ENCODE peak calls at places on chromosomes 7 and 10, in four cellular contexts. T is CD8-positive, alpha-beta memory T cell; F is stomach; R is SJSA1. V is an unnamed sample. For H3K4me1 and H3K27me3, the result is how much of the 10 kb centered on the place peaks cover.

GRCh38 chr7:158662610-158663427 is 41.8 kb downstream of the NCAPG2 start:
- DNase-seq in R (peak), T (no peak), F (peak), V (no peak)

GRCh38 chr10:43221419-43222293 is 45.2 kb downstream of the RASGEF1A start:
- DNase-seq in R (no peak), F (no peak), T (peak), V (no peak)

GRCh38 chr7:116218051-116218645 is 7.8 kb downstream of the TES start:
- DNase-seq in T (no peak), R (peak), F (peak), V (peak)

GRCh38 chr10:93065675-93066543 is 5.3 kb downstream of the CYP26C1 start:
- DNase-seq in R (no peak), F (no peak), T (no peak), V (no peak)

GRCh38 chr10:94042814-94043175 is 49.1 kb downstream of the PLCE1 start:
- DNase-seq in F (no peak), R (peak), T (no peak), V (no peak)

GRCh38 chr7:44072364-44073231 is 7.2 kb upstream of the PGAM2 start:
- DNase-seq in F (peak), T (peak), R (peak), V (peak)

GRCh38 chr7:5218564-5219360 is 28.7 kb downstream of the WIPI2 start:
- DNase-seq in R (no peak), T (no peak), F (no peak), V (no peak)

GRCh38 chr7:105602325-105603305 is 21.3 kb upstream of the EFCAB10 start:
- DNase-seq in F (no peak), T (no peak), R (no peak), V (peak)

GRCh38 chr10:71245420-71246325 is 33.3 kb downstream of the UNC5B start:
- DNase-seq in T (no peak), R (no peak), F (no peak), V (no peak)

GRCh38 chr10:101558206-101558605 is 29.9 kb downstream of the POLL start:
- DNase-seq in R (no peak), F (no peak), T (no peak), V (peak)

DNA sequence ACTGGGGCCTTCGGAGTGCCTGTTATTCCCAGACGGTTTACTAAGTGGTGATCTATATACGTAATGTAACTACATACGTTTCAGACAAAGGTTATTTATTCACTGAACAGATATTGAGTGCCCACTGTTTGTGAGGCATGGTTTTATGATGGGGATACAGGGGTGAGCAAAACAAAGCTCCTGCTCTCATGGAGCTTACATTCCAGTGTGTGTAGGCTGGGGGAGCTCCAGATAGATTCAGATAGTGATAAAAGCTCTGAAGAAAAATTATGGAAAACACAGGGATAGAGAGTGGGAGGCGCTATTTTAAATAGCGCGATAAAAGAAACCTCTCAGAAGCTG is 466 bp upstream of the DNAJB12 start:
- DNase-seq in T (no peak), R (no peak), F (no peak), V (no peak)
- H3K4me3 ChIP-seq in T (peak), R (peak), F (peak), V (peak)

DNA sequence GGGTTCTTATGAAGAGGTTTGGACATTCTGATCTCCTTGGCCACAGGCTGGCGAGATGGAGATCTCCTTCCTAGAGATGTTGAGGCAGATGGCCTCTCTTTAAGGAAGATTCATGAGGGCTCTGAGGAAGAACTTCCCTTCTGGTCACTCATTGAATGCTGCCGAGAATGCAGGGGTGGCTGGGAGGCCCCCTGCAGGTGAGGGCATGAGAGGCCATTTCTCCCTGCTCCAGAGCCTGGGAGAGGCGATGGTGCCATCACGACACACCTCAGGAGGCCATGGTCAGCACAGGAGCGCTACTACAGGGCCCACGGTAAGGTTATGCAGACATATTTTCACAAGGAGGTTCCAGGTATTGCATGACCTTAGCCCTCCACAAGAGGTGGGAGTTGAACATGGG is 40.2 kb downstream of the CXCL12 start:
- DNase-seq in F (no peak), R (no peak), T (no peak), V (no peak)
- H3K4me1 ChIP-seq in F (under half), R (under half), T (under half), V (under half)

GRCh38 chr10:30373596-30374327 is 24.7 kb upstream of the MTPAP start:
- DNase-seq in R (no peak), T (no peak), F (no peak), V (peak)

GRCh38 chr10:30383366-30383765 is 34.3 kb upstream of the MTPAP start:
- DNase-seq in R (no peak), F (no peak), T (no peak), V (no peak)

GRCh38 chr10:30379983-30380382 is 30.9 kb upstream of the MTPAP start:
- DNase-seq in R (no peak), T (no peak), F (no peak), V (no peak)

GRCh38 chr10:30374353-30374752 is 25.3 kb upstream of the MTPAP start:
- DNase-seq in F (no peak), R (no peak), T (no peak), V (no peak)

GRCh38 chr10:30378607-30379006 is 29.5 kb upstream of the MTPAP start:
- DNase-seq in T (no peak), R (no peak), F (no peak), V (no peak)
- H3K27me3 ChIP-seq in T (under half), R (under half), F (under half), V (under half)

DNA sequence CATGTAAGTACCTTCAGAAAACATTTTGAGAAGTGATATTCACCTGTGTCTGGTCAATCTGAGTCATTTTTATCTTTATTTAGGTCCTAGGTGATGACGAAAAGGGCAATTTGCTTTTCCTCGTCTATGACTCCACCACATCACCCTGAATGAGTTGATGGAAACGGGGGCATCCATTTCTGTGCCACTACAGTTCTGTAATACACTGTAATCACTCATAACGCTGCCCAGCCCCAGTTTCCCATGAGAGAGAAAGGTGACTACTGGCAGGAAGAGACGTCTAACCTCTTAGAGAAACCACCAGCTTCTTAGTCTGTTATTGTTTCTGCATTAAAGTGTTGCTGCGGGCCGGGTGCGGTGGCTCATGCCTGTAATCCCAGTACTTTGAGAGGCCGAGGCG is 205.3 kb upstream of the MKLN1 start:
- DNase-seq in R (no peak), F (no peak), T (no peak), V (no peak)
- H3K4me3 ChIP-seq in R (no peak), F (no peak), T (no peak), V (no peak)

DNA sequence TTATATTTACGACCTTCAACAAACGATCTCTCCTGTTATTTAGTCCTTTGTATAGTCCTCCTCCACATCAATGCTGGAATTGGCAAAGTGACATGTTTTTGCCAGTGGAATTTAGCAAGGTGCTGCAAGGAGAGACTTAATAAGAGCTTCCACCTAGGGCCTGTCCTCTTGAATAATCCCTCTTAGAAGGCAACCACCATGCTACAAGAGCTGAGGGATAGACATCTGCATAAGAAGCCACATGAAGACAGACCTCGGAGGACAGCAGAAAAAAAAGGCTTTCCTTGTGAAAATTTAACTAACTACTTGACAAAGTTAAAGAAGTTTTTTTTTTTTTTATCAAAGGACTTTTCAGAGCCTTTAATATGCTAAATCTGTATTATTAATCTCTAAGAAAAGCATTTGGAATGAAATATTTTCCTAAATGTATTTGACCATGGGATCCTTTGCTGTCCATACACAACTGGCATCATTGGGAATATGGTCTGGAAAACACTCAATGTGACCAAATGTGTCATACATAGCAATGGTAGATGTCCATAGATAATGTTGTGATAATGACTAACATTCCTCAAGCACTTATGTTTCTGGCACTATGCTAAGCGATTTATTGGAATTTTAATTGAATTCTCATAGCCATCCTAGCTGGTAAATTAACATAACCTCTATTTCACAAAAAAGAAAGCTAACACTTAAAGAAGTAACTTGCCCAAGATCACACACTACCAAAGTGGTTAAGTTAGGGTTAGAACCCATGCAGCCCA is 13.2 kb downstream of the HYCC1 start:
- DNase-seq in F (no peak), T (no peak), R (no peak), V (no peak)
- H3K4me1 ChIP-seq in F (under half), T (under half), R (under half), V (under half)

DNA sequence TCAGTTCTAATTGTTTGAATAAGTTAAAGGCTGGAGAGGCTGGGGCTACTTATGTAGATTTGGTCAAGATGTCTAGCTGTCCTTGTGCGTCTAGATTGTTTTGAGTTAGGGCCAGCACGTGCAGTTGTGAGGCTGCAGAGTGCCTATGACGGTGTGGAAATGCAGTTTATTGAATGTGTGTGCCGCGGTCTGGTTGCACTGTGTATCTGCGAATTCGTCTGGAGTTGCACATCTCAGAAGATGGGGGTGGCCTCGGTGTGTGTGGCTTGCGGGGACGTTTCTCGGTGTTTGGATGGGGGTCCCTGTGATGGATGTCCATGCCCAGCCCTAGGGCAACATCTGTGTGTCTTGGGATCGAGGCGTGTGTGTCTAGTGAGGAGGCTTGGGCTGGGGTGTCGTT is 10.2 kb downstream of the EMX2 start:
- DNase-seq in R (no peak), F (no peak), T (no peak), V (no peak)
- H3K27me3 ChIP-seq in R (under half), F (half or more), T (under half), V (under half)

GRCh38 chr7:94294471-94295131 is 100.1 kb upstream of the COL1A2 start:
- DNase-seq in R (no peak), F (no peak), T (no peak), V (no peak)
- H3K4me3 ChIP-seq in R (no peak), F (no peak), T (no peak), V (no peak)

V was measured in small intestine.